ENCODE peak calls at places on chromosomes 11 and 22, in seven cellular contexts. F is ascending aorta; L is heart left ventricle; C is thyroid gland; W is CD4-positive, alpha-beta memory T cell; I is PC-9; D is heart right ventricle. M is an unnamed sample. For H3K4me1, the result is how much of the 10 kb centered on the place peaks cover.

GRCh38 chr11:65862191-65862735 is 2.0 kb downstream of the MUS81 start:
- DNase-seq in F (no peak), L (no peak), C (no peak), W (no peak), I (peak), D (no peak), M (peak)

GRCh38 chr22:48700180-48700565 is 1127.5 kb downstream of the BRD1 start:
- DNase-seq in F (no peak), L (no peak), C (no peak), W (no peak), I (no peak), D (no peak), M (no peak)

GRCh38 chr11:14078941-14079522 is 116.5 kb downstream of the SPON1 start:
- DNase-seq in F (no peak), L (no peak), C (no peak), W (no peak), I (no peak), D (no peak), M (no peak)

GRCh38 chr22:38069372-38070249 is 12.4 kb downstream of the PICK1 start:
- DNase-seq in F (peak), L (peak), C (peak), W (no peak), I (no peak), D (peak), M (peak)

GRCh38 chr22:44722611-44723010 is 20.6 kb downstream of the PRR5 start:
- DNase-seq in F (no peak), L (no peak), C (no peak), W (no peak), I (no peak), D (no peak), M (no peak)

GRCh38 chr22:44458044-44459020 is 39.7 kb downstream of the RTL6 start:
- DNase-seq in F (no peak), L (no peak), C (no peak), W (no peak), I (peak), D (no peak), M (no peak)

GRCh38 chr11:4539603-4540219 is 5.3 kb upstream of the OR52M1 start:
- DNase-seq in F (no peak), L (peak), C (peak), W (no peak), I (no peak), D (peak), M (peak)

GRCh38 chr11:122099345-122100045 is 16.5 kb downstream of the BLID start:
- DNase-seq in F (no peak), L (no peak), C (peak), W (no peak), I (no peak), D (no peak), M (no peak)

GRCh38 chr22:22916215-22916951 is 28.8 kb downstream of the IGLL5 start:
- DNase-seq in F (no peak), L (no peak), C (no peak), W (no peak), I (no peak), D (no peak), M (no peak)

GRCh38 chr22:22915670-22916035 is 28.0 kb downstream of the IGLL5 start:
- DNase-seq in F (no peak), L (no peak), C (no peak), W (no peak), I (no peak), D (no peak), M (no peak)

GRCh38 chr22:22916952-22917290 is 29.3 kb downstream of the IGLL5 start:
- DNase-seq in F (no peak), L (no peak), C (no peak), W (no peak), I (no peak), D (no peak), M (no peak)

GRCh38 chr22:22913989-22914388 is 26.4 kb downstream of the IGLL5 start:
- DNase-seq in F (no peak), L (no peak), C (no peak), W (no peak), I (no peak), D (no peak), M (no peak)

GRCh38 chr22:22914726-22915669 is 27.4 kb downstream of the IGLL5 start:
- DNase-seq in F (no peak), L (no peak), C (peak), W (no peak), I (no peak), D (no peak), M (no peak)
- H3K4me1 ChIP-seq in F (under half), L (under half), C (under half), W (under half), I (under half), D (under half), M (under half)

GRCh38 chr11:69240332-69241074 is 53.5 kb upstream of the MYEOV start:
- DNase-seq in F (no peak), L (no peak), C (peak), W (no peak), I (no peak), D (no peak), M (peak)

GRCh38 chr11:69241075-69241740 is 52.7 kb upstream of the MYEOV start:
- DNase-seq in F (no peak), L (no peak), C (no peak), W (no peak), I (no peak), D (no peak), M (no peak)

GRCh38 chr11:69243496-69244200 is 50.3 kb upstream of the MYEOV start:
- DNase-seq in F (no peak), L (no peak), C (no peak), W (no peak), I (no peak), D (no peak), M (no peak)

GRCh38 chr11:69242583-69242940 is 51.4 kb upstream of the MYEOV start:
- DNase-seq in F (no peak), L (no peak), C (no peak), W (no peak), I (no peak), D (no peak), M (no peak)

DNA sequence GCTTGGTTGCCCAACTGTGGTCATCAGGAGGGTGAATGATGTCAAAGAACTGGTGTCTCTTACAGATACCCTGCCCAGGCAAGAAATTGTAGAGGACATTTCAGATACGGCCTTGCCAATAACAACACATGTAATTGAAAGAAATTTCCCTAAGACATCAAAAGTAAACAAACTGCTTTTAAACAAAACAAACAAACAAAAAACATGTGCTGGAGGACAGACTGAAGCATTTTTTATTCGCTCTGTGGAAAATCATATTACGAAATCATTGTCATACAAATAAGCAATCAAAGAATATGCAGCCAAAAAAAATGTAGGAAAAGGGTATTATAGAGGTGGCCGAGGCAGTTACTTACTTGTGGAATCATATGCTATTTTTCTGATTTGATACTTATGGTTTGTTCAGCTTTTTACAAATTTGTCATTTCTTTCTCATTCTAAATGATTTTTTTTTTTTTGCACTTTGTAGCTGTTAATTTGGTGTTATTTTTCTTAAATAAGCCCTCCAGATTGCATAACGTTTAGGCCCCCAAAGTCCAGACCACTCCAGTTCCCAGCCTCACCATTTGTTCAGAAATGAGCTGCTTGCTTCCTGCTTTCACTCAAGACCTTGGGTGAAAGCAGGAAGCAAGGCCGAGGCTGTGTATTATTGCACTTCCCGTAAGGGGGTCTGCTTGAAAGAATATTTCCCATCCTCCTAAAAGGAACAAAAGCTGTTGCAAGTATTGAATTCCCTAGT is 51.9 kb upstream of the MYEOV start:
- DNase-seq in F (no peak), L (no peak), C (no peak), W (no peak), I (no peak), D (no peak), M (no peak)
- H3K4me1 ChIP-seq in F (under half), L (under half), C (under half), W (under half), I (under half), D (under half), M (under half)

GRCh38 chr22:43126506-43127165 is 16.1 kb downstream of the BIK start:
- DNase-seq in F (no peak), L (no peak), C (no peak), W (no peak), I (peak), D (no peak), M (no peak)
- H3K4me1 ChIP-seq in F (under half), L (under half), C (under half), W (under half), I (under half), D (under half), M (under half)

DNA sequence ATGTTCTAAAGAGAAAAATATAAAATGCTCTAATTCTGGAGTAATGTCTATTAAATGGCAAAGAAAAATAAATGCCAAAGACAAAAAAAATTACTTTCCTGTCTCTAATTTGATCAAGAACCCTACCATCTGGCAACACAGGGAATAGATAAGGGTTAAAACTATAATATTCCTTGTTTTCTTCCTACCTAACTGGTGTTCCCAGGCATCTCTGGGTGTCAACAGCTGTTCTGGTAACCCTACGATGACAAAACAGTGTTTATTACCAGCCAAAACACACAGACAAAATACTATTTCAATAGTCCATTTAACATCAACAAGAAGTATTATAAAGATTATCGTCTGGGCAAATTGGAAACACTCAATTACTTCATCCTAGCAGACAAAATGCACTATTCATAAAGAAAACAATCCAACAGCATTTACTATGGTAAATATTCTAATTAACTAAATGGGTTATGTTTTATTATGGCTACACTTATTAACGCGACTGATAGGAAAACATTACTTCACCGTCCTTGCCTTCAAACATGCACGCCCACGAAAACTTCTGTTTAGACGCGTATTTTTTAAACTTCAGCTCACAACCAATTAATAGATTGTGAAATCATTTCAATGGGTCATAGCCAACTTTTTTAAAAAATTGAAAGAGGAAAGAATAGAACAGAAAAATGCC is 50.6 kb downstream of the LGR4 start:
- DNase-seq in F (no peak), L (no peak), C (no peak), W (no peak), I (no peak), D (no peak), M (no peak)
- H3K4me1 ChIP-seq in F (under half), L (under half), C (under half), W (under half), I (under half), D (under half), M (half or more)

DNA sequence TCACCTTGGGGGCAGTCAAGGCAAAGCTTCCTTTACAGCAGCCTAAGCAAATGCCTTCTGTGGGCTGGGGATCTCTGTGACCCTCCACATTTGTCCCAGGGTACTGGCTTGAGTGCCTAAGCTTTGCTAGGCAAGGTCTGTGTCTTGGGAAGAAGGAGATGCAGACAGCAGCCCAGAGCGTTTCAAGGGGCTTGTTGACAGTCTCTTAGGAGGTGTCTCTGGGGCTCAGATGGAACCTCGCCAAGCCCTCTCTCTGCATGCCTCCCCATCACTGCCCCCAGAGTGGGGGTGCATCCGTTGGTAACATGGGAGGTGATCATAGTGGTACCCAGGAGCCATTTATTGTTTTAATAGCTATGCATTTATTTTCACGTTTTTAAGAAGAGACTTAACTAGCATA is 29.1 kb upstream of the TMPRSS4 start:
- DNase-seq in F (no peak), L (no peak), C (no peak), W (no peak), I (no peak), D (no peak), M (no peak)
- H3K4me1 ChIP-seq in F (under half), L (under half), C (under half), W (half or more), I (under half), D (under half), M (under half)

DNA sequence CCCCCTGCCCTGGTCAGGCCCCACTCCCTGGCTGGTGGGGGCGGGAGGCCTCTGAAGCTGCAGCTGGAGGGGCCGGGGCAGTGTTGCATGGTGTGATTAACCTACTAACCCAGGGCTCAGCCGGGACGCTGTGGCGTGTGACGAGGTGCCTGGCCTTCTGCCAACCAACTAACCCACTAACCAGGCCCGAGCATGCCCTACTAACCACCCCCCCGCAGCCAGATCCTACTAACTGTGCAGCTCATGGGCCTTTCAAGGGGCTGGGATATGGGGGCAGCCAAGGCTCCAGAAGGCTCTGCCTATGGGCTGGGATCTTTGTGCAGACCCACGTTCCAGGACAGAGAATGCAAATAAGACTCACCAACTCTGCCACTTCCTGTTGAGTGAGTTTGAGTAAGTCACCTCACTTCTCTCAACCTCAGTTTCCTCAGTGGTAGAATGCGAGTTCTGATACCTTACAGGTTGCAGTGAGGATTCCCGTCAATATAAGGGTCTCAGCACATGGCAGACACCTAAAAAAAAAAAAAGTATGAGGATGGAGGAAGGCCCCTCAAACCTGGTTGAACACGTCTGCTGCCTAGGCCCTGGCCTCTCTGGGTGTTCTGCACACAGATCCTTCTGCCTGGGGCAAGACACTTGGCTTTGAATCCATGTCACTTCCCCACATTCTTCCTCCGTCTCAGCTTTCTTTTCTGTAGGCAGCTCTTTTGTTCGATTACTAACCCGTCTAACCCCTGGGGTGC is 14.1 kb downstream of the MIAT start:
- DNase-seq in F (peak), L (no peak), C (peak), W (peak), I (no peak), D (peak), M (no peak)
- H3K4me1 ChIP-seq in F (under half), L (under half), C (under half), W (half or more), I (under half), D (under half), M (under half)

DNA sequence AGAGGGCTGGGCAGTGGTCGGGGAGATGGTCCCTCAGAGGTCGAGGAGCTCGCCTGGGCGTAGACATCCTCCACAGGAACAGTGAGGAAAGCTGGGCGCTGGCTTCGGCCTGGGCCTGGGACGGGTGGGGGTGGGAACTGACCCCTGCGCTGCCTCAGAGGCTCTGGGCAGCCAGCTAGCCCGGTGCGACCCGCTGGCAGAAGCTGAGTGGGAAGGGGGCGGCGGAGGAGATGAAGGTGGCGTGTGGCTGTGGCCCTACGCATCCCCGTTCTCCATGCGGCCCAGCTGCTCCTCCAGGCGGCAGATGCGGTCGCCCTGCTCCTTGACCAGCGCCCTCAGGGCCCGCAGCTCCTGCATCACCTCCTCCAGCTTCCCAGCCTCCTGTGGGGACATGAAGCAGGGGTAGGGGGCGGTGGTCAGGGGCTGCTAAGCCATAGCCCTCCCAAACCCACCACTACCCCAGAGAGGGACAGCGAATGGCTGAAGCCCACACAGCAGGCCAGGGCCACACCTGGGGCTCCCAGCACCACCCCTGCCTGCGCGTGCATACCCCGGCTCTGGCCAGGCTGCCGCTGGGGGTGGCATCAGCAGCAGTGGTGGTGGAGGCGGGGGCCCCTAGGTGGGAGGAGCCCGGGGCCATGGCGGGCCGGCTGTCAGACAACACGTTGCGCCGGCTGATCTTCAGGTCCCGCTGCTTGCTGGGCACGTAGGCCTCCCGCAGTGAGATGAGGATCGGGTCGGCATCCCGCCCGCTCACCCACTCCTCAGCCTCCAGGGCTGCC is 830 bp upstream of the PTPRCAP start:
- DNase-seq in F (no peak), L (no peak), C (no peak), W (peak), I (no peak), D (no peak), M (no peak)
- H3K4me1 ChIP-seq in F (under half), L (under half), C (under half), W (half or more), I (under half), D (under half), M (under half)

GRCh38 chr11:67274768-67275605 is 8.7 kb downstream of the GRK2 start:
- DNase-seq in F (peak), L (peak), C (peak), W (no peak), I (no peak), D (peak), M (no peak)

GRCh38 chr11:67275606-67276409 is 9.5 kb downstream of the GRK2 start:
- DNase-seq in F (peak), L (no peak), C (peak), W (peak), I (no peak), D (peak), M (no peak)

GRCh38 chr11:67278135-67278938 is 10.8 kb upstream of the ANKRD13D start:
- DNase-seq in F (no peak), L (no peak), C (peak), W (peak), I (no peak), D (peak), M (no peak)

GRCh38 chr11:67277231-67277961 is 11.1 kb downstream of the GRK2 start:
- DNase-seq in F (peak), L (peak), C (peak), W (peak), I (no peak), D (peak), M (peak)

DNA sequence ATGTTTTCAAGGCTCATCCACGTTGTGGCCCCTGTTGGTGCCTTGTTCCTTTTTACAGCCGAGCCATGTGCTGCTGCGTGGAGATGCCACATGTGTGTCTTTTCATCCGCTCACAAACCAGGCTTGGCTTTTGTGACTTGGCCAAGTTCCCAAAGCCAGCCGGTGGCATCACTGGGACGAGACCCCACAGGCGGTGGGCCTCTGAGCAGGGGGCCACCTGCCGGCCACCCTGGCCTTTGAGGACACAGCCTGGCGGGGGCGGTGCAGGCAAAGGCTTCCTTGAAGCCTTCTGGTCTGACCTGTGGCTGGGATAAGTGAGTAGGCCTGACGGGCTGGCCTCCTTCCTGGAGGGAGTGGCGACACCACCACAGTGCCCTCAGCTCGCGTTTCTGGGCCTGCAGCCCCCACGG is 10.6 kb downstream of the GRK2 start:
- DNase-seq in F (no peak), L (no peak), C (no peak), W (peak), I (no peak), D (peak), M (peak)
- H3K4me1 ChIP-seq in F (under half), L (under half), C (half or more), W (half or more), I (under half), D (half or more), M (under half)

DNA sequence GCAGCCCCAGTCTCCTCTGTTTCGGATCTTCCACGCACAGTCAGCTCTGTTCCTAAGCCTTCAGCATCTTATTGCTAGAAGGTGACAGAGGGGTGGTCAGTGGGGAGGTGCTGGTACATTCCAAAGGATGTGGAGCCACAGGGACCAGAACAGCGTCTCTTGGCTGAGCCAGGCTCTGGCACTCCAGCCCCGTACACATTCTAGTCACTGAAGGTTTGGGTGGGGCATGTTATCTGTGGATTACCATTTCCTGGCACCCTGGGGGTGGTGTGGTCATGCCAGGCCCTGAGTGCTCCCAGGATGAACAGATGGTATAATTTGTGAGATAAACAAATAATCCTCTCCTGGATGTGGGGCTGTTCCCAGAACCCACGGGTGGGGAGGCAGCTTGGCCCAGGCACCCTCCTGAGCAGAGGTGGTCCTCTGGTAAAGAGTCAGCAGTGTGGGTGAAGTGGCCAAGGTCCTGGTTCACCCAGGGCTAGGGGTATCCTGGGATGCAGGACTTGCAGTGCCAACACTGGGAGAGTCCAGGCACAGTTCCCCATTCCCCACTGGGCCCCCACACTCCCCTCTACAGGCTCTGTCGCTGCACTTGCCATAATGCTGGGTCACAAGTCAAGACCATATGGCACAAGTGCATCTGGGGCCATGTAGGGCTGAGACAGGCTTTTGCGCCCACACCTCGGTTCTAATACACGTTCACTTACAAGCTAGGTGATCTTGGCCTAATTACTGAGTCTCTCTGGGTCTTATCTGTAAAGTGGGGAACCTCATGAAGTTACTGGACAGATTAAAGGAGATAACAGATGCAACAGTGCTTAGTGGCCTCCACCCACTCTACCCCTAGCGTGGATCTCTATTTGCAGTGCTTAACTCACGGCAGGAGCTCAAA is 33.0 kb downstream of the DKK3 start:
- DNase-seq in F (peak), L (no peak), C (no peak), W (no peak), I (no peak), D (no peak), M (no peak)
- H3K4me1 ChIP-seq in F (under half), L (under half), C (half or more), W (under half), I (under half), D (half or more), M (under half)